ENCODE peak calls at places on chromosomes 6 and 20, in four cellular contexts. One of them, this sample, is unnamed.

GRCh38 chr6:7542878-7543394 is 1.5 kb downstream of the DSP start:
- DNase-seq in CD8-positive, alpha-beta memory T cell: no peak
- DNase-seq in aorta: no peak
- DNase-seq in SJSA1: no peak
- DNase-seq in this sample: peak; percentile 83

GRCh38 chr6:165426892-165427291 is 117.5 kb upstream of the C6orf118 start:
- DNase-seq in SJSA1: no peak
- DNase-seq in CD8-positive, alpha-beta memory T cell: no peak
- DNase-seq in aorta: no peak
- DNase-seq in this sample: no peak

GRCh38 chr6:112362827-112363565 is 15.9 kb downstream of the RFPL4B start:
- DNase-seq in CD8-positive, alpha-beta memory T cell: no peak
- DNase-seq in aorta: no peak
- DNase-seq in SJSA1: no peak
- DNase-seq in this sample: no peak

GRCh38 chr20:58020656-58021454 is 207.6 kb downstream of the ANKRD60 start:
- DNase-seq in aorta: no peak
- DNase-seq in SJSA1: no peak
- DNase-seq in CD8-positive, alpha-beta memory T cell: no peak
- DNase-seq in this sample: no peak

GRCh38 chr6:88734544-88734943 is 228.9 kb downstream of the RNGTT start:
- DNase-seq in aorta: no peak
- DNase-seq in SJSA1: no peak
- DNase-seq in CD8-positive, alpha-beta memory T cell: no peak
- DNase-seq in this sample: no peak

GRCh38 chr20:61937963-61938838 is 127.5 kb downstream of the TAF4 start:
- DNase-seq in aorta: no peak
- DNase-seq in SJSA1: peak; percentile 41
- DNase-seq in CD8-positive, alpha-beta memory T cell: no peak
- DNase-seq in this sample: peak; percentile 52

GRCh38 chr6:55449219-55449618 is 122.0 kb downstream of the GFRAL start:
- DNase-seq in CD8-positive, alpha-beta memory T cell: no peak
- DNase-seq in SJSA1: no peak
- DNase-seq in aorta: no peak
- DNase-seq in this sample: no peak

GRCh38 chr6:8329592-8329991 is 105.8 kb downstream of the SLC35B3 start:
- DNase-seq in aorta: no peak
- DNase-seq in CD8-positive, alpha-beta memory T cell: no peak
- DNase-seq in SJSA1: no peak
- DNase-seq in this sample: no peak

GRCh38 chr20:16922834-16923233 is 174.7 kb downstream of the OTOR start:
- DNase-seq in aorta: no peak
- DNase-seq in CD8-positive, alpha-beta memory T cell: no peak
- DNase-seq in SJSA1: no peak
- DNase-seq in this sample: no peak

GRCh38 chr6:110357696-110358535 is at the start of gene METTL24:
- DNase-seq in CD8-positive, alpha-beta memory T cell: no peak
- DNase-seq in aorta: peak; percentile 55
- DNase-seq in SJSA1: no peak
- DNase-seq in this sample: peak; percentile 79
- H3K4me3 ChIP-seq in CD8-positive, alpha-beta memory T cell: peak within 1 kb of the TSS; percentile 20
- H3K4me3 ChIP-seq in aorta: peak within 1 kb of the TSS; percentile 58
- H3K4me3 ChIP-seq in SJSA1: peak within 1 kb of the TSS; percentile 11
- H3K4me3 ChIP-seq in this sample: peak within 1 kb of the TSS; percentile 84

DNA sequence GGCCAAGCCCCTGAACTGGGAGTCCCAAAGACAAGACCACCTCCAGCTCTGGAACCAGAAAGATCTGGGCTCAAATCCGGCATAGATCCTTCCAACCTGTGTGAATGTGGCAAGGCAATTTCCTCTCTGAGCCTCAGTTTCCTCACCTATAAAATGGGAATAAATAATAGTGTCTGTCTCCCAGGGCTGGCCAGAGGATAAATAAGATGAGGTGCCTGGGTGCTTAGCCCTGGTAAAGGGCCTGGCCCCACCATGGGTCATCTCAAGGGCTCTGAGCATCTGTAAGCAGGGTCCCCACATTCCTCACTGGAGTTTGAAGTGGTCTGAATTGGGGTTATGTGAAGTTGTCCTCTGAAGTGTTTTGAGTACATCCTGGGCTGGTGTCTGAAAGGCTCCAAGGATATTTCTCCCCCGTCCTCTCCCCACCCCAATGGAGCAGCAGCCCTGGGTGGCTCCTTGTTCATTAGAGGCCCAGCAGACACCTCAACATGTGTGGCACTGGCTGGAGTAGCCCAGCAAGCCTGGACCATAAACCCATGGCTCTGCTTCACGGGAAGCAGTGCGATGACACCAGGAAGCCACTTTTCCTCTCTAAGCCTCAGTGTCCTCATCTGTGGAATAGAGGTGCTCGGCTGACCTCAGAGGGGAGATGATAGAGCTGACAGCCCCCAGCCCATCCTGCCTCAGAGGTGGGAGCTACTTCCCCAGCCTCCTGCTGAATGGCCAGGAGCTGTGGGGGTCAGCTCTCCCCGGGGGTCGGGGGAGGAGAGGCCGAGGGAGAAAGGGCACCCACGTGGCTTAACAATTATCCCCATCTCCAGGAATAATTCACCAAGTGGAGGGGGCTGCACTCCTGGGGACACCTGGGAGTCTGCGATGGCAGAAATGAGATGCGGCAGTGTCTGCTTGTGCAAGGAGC is 48.0 kb downstream of the HNF4A start:
- DNase-seq in SJSA1: no peak
- DNase-seq in aorta: no peak
- DNase-seq in CD8-positive, alpha-beta memory T cell: no peak
- DNase-seq in this sample: no peak
- H3K4me3 ChIP-seq in SJSA1: no peak overlapping the region
- H3K4me3 ChIP-seq in aorta: no peak overlapping the region
- H3K4me3 ChIP-seq in CD8-positive, alpha-beta memory T cell: no peak overlapping the region
- H3K4me3 ChIP-seq in this sample: peak overlapping the region; percentile 92

DNA sequence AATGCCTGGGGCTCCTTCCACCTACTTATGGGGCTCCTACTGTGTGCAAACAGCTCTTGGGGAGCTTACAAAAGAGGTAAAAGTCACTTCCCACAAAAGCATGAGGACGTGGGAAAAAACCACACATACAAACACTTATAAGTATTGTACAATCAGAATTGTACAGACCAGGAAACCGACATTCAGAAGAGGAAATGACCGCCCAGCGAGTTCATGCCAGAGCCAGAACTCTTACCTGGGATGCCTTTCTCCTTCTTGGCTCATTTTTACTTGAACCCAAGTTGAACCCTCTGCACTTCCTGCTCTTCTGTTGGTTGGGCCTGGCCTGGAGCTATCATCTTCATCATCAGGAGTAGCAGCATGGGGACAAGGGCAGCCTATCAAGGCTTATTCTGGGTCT is 6.2 kb upstream of the PPP1R16B start:
- DNase-seq in SJSA1: no peak
- DNase-seq in aorta: no peak
- DNase-seq in CD8-positive, alpha-beta memory T cell: no peak
- DNase-seq in this sample: no peak
- H3K4me3 ChIP-seq in SJSA1: no peak overlapping the region
- H3K4me3 ChIP-seq in aorta: no peak overlapping the region
- H3K4me3 ChIP-seq in CD8-positive, alpha-beta memory T cell: no peak overlapping the region
- H3K4me3 ChIP-seq in this sample: no peak overlapping the region

GRCh38 chr6:137424243-137424642 is 70.0 kb downstream of the OLIG3 start:
- DNase-seq in CD8-positive, alpha-beta memory T cell: no peak
- DNase-seq in SJSA1: no peak
- DNase-seq in aorta: no peak
- DNase-seq in this sample: no peak
- H3K4me3 ChIP-seq in CD8-positive, alpha-beta memory T cell: no peak overlapping the region
- H3K4me3 ChIP-seq in SJSA1: no peak overlapping the region
- H3K4me3 ChIP-seq in aorta: no peak overlapping the region
- H3K4me3 ChIP-seq in this sample: no peak overlapping the region

DNA sequence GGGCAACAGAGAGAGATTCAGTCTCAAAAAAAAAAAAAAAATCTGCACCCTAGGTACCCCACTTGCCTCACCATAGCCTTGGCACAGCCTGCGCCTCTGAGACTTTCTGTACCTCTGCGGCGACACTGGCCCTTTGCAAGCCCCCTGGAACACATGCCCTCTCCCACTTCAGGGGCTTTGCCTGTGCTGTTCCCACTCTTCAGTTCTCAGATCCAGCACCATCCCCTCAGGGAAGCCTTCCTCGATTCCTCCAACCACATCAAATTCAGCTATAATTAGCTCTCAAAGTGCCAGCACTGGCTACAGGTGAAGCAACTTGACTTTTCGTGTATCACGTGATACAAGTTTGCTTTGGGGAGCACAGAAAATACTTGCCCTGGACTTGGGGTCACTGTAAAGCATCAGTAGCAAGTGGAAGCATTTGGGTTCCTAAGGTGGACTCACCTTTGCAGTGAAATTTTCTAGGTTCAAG is 2.1 kb upstream of the UBE2V1 start:
- DNase-seq in SJSA1: no peak
- DNase-seq in CD8-positive, alpha-beta memory T cell: no peak
- DNase-seq in aorta: no peak
- DNase-seq in this sample: no peak
- H3K4me3 ChIP-seq in SJSA1: peak overlapping the region; percentile 39
- H3K4me3 ChIP-seq in CD8-positive, alpha-beta memory T cell: peak overlapping the region; percentile 82
- H3K4me3 ChIP-seq in aorta: peak overlapping the region; percentile 72
- H3K4me3 ChIP-seq in this sample: peak overlapping the region; percentile 86